ENCODE peak calls at places on chromosomes 6 and 20, in six cellular contexts. E is WERI-Rb-1; R is left ventricle myocardium inferior; O is prostate gland; C is CD4-positive, alpha-beta memory T cell; M is fibroblast of lung. L is an unnamed sample.

GRCh38 chr6:136153976-136154375 is 96.1 kb downstream of the MTFR2 start:
- DNase-seq in E (no peak), R (no peak), O (no peak), C (no peak), M (no peak), L (no peak)

GRCh38 chr6:7719364-7719763 is 6.5 kb upstream of the BMP6 start:
- DNase-seq in E (no peak), R (no peak), O (no peak), C (no peak), M (no peak), L (no peak)

GRCh38 chr6:31792741-31793140 is 2.8 kb downstream of the VARS1 start:
- DNase-seq in E (no peak), R (no peak), O (no peak), C (no peak), M (no peak), L (no peak)

GRCh38 chr6:16236648-16237199 is 1.7 kb upstream of the GMPR start:
- DNase-seq in E (no peak), R (no peak), O (peak; percentile 70), C (no peak), M (peak; percentile 84), L (no peak)

GRCh38 chr6:170405311-170405975 is 98.9 kb downstream of the FAM120B start:
- DNase-seq in E (no peak), R (no peak), O (no peak), C (no peak), M (peak; percentile 90), L (no peak)

GRCh38 chr20:48338717-48339116 is 489.1 kb downstream of the PREX1 start:
- DNase-seq in E (no peak), R (no peak), O (no peak), C (no peak), M (peak; percentile 57), L (no peak)

GRCh38 chr6:6694368-6694780 is 105.9 kb downstream of the LY86 start:
- DNase-seq in E (no peak), R (no peak), O (no peak), C (no peak), M (no peak), L (no peak)

GRCh38 chr20:15146948-15147347 is 809.5 kb upstream of the FLRT3 start:
- DNase-seq in E (no peak), R (no peak), O (no peak), C (no peak), M (no peak), L (no peak)

GRCh38 chr20:2693286-2693995 is 861 bp downstream of the EBF4 start:
- DNase-seq in E (peak; percentile 75), R (peak; percentile 44), O (peak; percentile 32), C (peak; percentile 42), M (peak; percentile 5), L (no peak)

GRCh38 chr6:133991096-133991593 is 38.1 kb downstream of the TBPL1 start:
- DNase-seq in E (no peak), R (no peak), O (no peak), C (no peak), M (peak; percentile 81), L (no peak)

GRCh38 chr20:47854687-47855212 is 69.5 kb upstream of the SULF2 start:
- DNase-seq in E (peak; percentile 75), R (no peak), O (no peak), C (no peak), M (peak; percentile 43), L (no peak)

GRCh38 chr20:44247676-44248419 is 740 bp downstream of the GDAP1L1 start:
- DNase-seq in E (no peak), R (peak; percentile 24), O (no peak), C (no peak), M (peak; percentile 21), L (no peak)

GRCh38 chr6:119158057-119158848 is 79.8 kb upstream of the FAM184A start:
- DNase-seq in E (no peak), R (peak; percentile 42), O (no peak), C (no peak), M (peak; percentile 82), L (peak; percentile 11)

GRCh38 chr6:29678114-29678513 is 2.8 kb downstream of the ZFP57 start:
- DNase-seq in E (no peak), R (no peak), O (no peak), C (no peak), M (no peak), L (no peak)

GRCh38 chr6:91043751-91044150 is 456.9 kb upstream of the MAP3K7 start:
- DNase-seq in E (no peak), R (no peak), O (no peak), C (no peak), M (no peak), L (no peak)

GRCh38 chr6:113909224-113909856 is 52.2 kb downstream of the MARCKS start:
- DNase-seq in E (no peak), R (no peak), O (peak; percentile 29), C (peak; percentile 23), M (peak; percentile 76), L (no peak)

GRCh38 chr6:155499574-155499973 is 43.9 kb upstream of the NOX3 start:
- DNase-seq in E (no peak), R (no peak), O (no peak), C (no peak), M (no peak), L (no peak)

GRCh38 chr6:37538107-37538506 is 38.4 kb upstream of the CCDC167 start:
- DNase-seq in E (peak; percentile 81), R (no peak), O (no peak), C (no peak), M (no peak), L (no peak)

GRCh38 chr20:38810926-38811325 is 5.4 kb downstream of the PPP1R16B start:
- DNase-seq in E (no peak), R (no peak), O (no peak), C (no peak), M (no peak), L (no peak)

GRCh38 chr6:24883618-24884017 is 52.1 kb downstream of the RIPOR2 start:
- DNase-seq in E (no peak), R (no peak), O (no peak), C (no peak), M (peak; percentile 51), L (no peak)

GRCh38 chr6:19805146-19805515 is 32.0 kb upstream of the ID4 start:
- DNase-seq in E (no peak), R (no peak), O (no peak), C (no peak), M (peak; percentile 16), L (no peak)

GRCh38 chr6:169782966-169783760 is 31.7 kb downstream of the ERMARD start:
- DNase-seq in E (no peak), R (no peak), O (no peak), C (no peak), M (no peak), L (no peak)

GRCh38 chr6:160069050-160069454 is 52.6 kb upstream of the SLC22A1 start:
- DNase-seq in E (no peak), R (no peak), O (no peak), C (peak; percentile 27), M (no peak), L (no peak)

GRCh38 chr6:170268216-170269129 is 22.4 kb downstream of the DLL1 start:
- DNase-seq in E (no peak), R (no peak), O (no peak), C (no peak), M (no peak), L (no peak)

GRCh38 chr6:75170666-75171065 is 35.2 kb downstream of the COL12A1 start:
- DNase-seq in E (no peak), R (no peak), O (no peak), C (no peak), M (no peak), L (no peak)

GRCh38 chr6:164370773-164371172 is 938.6 kb downstream of the C6orf118 start:
- DNase-seq in E (no peak), R (no peak), O (no peak), C (no peak), M (no peak), L (no peak)

GRCh38 chr20:19056909-19057308 is 155.5 kb upstream of the SLC24A3 start:
- DNase-seq in E (peak; percentile 26), R (no peak), O (no peak), C (no peak), M (no peak), L (no peak)

GRCh38 chr20:46222521-46223007 is 85.7 kb downstream of the CDH22 start:
- DNase-seq in E (no peak), R (peak; percentile 77), O (peak; percentile 46), C (no peak), M (no peak), L (no peak)

GRCh38 chr6:68186870-68187269 is 448.2 kb upstream of the ADGRB3 start:
- DNase-seq in E (no peak), R (no peak), O (no peak), C (no peak), M (no peak), L (no peak)

GRCh38 chr20:44746367-44747165 is 901 bp downstream of the KCNK15 start:
- DNase-seq in E (no peak), R (no peak), O (no peak), C (no peak), M (no peak), L (no peak)

GRCh38 chr6:82841309-82841708 is 224.3 kb downstream of the UBE3D start:
- DNase-seq in E (no peak), R (no peak), O (no peak), C (no peak), M (no peak), L (no peak)

GRCh38 chr20:50366270-50367103 is 143.7 kb upstream of the PTPN1 start:
- DNase-seq in E (no peak), R (no peak), O (peak; percentile 70), C (peak; percentile 49), M (peak; percentile 95), L (no peak)

GRCh38 chr6:6610031-6610591 is 21.6 kb downstream of the LY86 start:
- DNase-seq in E (no peak), R (no peak), O (no peak), C (peak; percentile 72), M (no peak), L (no peak)

GRCh38 chr6:111418971-111419693 is 63.9 kb downstream of the REV3L start:
- DNase-seq in E (no peak), R (no peak), O (no peak), C (no peak), M (peak; percentile 33), L (no peak)

GRCh38 chr6:14108571-14109410 is 8.8 kb upstream of the CD83 start:
- DNase-seq in E (no peak), R (no peak), O (no peak), C (peak; percentile 4), M (no peak), L (no peak)

GRCh38 chr20:57025666-57026065 is 240.8 kb downstream of the BMP7 start:
- DNase-seq in E (no peak), R (no peak), O (no peak), C (no peak), M (no peak), L (no peak)
- H3K4me3 ChIP-seq in E (no peak overlapping the region), R (no peak overlapping the region), O (no peak overlapping the region), C (no peak overlapping the region), M (no peak overlapping the region), L (no peak overlapping the region)

GRCh38 chr6:26240157-26240980 is 124.6 kb upstream of the BTN3A2 start:
- DNase-seq in E (no peak), R (peak; percentile 41), O (peak; percentile 59), C (peak; percentile 86), M (peak; percentile 98), L (no peak)
- H3K4me3 ChIP-seq in E (no peak overlapping the region), R (peak overlapping the region; percentile 65), O (peak overlapping the region; percentile 38), C (peak overlapping the region; percentile 67), M (peak overlapping the region; percentile 35), L (peak overlapping the region; percentile 76)

GRCh38 chr6:3159805-3160781 is 2.7 kb upstream of the TUBB2A start:
- DNase-seq in E (no peak), R (no peak), O (no peak), C (peak; percentile 82), M (no peak), L (peak; percentile 10)
- H3K4me3 ChIP-seq in E (no peak overlapping the region), R (no peak overlapping the region), O (no peak overlapping the region), C (no peak overlapping the region), M (no peak overlapping the region), L (peak overlapping the region; percentile 14)

GRCh38 chr6:40163924-40164323 is 229.7 kb upstream of the MOCS1 start:
- DNase-seq in E (no peak), R (no peak), O (no peak), C (no peak), M (no peak), L (no peak)
- H3K4me3 ChIP-seq in E (no peak overlapping the region), R (no peak overlapping the region), O (no peak overlapping the region), C (no peak overlapping the region), M (no peak overlapping the region), L (no peak overlapping the region)